ENCODE peak calls at places on chromosomes 7 and 10, in four cellular contexts. M is WTC11, A is K562, X is HepG2. N is an unnamed sample.
A peak's percentile ranks its signal among the peaks of the same experiment; 100 is the strongest.

GRCh38 chr10:16193241-16193640 is 243.6 kb upstream of the PTER start:
- DNase-seq in A (no peak), M (no peak), X (no peak), N (no peak)

GRCh38 chr10:30495687-30496086 is 61.7 kb downstream of the MAP3K8 start:
- DNase-seq in X (no peak), A (no peak), M (no peak), N (no peak)

GRCh38 chr10:23826399-23826798 is 382.5 kb upstream of the KIAA1217 start:
- DNase-seq in X (peak; percentile 13), M (peak; percentile 58), A (no peak), N (peak; percentile 45)

GRCh38 chr10:58010076-58010475 is 257.6 kb downstream of the IPMK start:
- DNase-seq in A (no peak), X (no peak), M (no peak), N (no peak)

GRCh38 chr10:93422121-93422520 is 60.0 kb downstream of the MYOF start:
- DNase-seq in A (no peak), X (no peak), M (no peak), N (no peak)

GRCh38 chr7:46583606-46584005 is 662.5 kb upstream of the IGFBP3 start:
- DNase-seq in M (no peak), X (no peak), A (no peak), N (no peak)

GRCh38 chr10:97714401-97715258 is 1.1 kb downstream of the MARVELD1 start:
- DNase-seq in X (no peak), M (peak; percentile 75), A (peak; percentile 29), N (peak; percentile 69)

GRCh38 chr10:52318822-52319464 is 4.9 kb downstream of the DKK1 start:
- DNase-seq in M (no peak), X (peak; percentile 69), A (no peak), N (no peak)

GRCh38 chr10:129047585-129047984 is 419.5 kb upstream of the MGMT start:
- DNase-seq in M (no peak), A (no peak), X (no peak), N (no peak)

GRCh38 chr10:67665491-67665890 is 30.5 kb downstream of the CTNNA3 start:
- DNase-seq in X (peak; percentile 9), M (no peak), A (no peak), N (peak; percentile 16)

GRCh38 chr7:117279203-117279602 is 43.7 kb downstream of the WNT2 start:
- DNase-seq in A (peak; percentile 53), X (no peak), M (no peak), N (no peak)

GRCh38 chr10:14146005-14146404 is 184.7 kb downstream of the FRMD4A start:
- DNase-seq in A (no peak), M (no peak), X (no peak), N (no peak)

GRCh38 chr7:109836016-109836415 is 1254.9 kb upstream of the LRRN3 start:
- DNase-seq in X (no peak), M (no peak), A (no peak), N (no peak)

GRCh38 chr10:70743879-70744278 is 41.3 kb downstream of the TBATA start:
- DNase-seq in X (no peak), M (no peak), A (peak; percentile 58), N (no peak)

GRCh38 chr7:24992314-24992713 is 12.3 kb upstream of the OSBPL3 start:
- DNase-seq in X (no peak), A (no peak), M (no peak), N (no peak)

GRCh38 chr10:34808789-34809745 is 6.0 kb downstream of the PARD3 start:
- DNase-seq in X (no peak), M (peak; percentile 55), A (no peak), N (no peak)

GRCh38 chr10:4434536-4435071 is 391.4 kb upstream of the AKR1E2 start:
- DNase-seq in X (no peak), M (no peak), A (no peak), N (no peak)

GRCh38 chr7:81949306-81949705 is 179.5 kb upstream of the HGF start:
- DNase-seq in X (no peak), A (no peak), M (no peak), N (no peak)

GRCh38 chr10:77548671-77549070 is 88.9 kb downstream of the KCNMA1 start:
- DNase-seq in X (no peak), A (no peak), M (no peak), N (no peak)

GRCh38 chr7:118185163-118185860 is 1.3 kb downstream of the LSM8 start:
- DNase-seq in X (no peak), M (no peak), A (no peak), N (no peak)

GRCh38 chr10:6058677-6059475 is 3.3 kb downstream of the IL2RA start:
- DNase-seq in X (no peak), A (no peak), M (no peak), N (no peak)

GRCh38 chr7:6630007-6630849 is 6.9 kb upstream of the ZNF316 start:
- DNase-seq in M (no peak), X (no peak), A (no peak), N (no peak)

GRCh38 chr7:141076377-141076776 is 2.5 kb downstream of the TMEM178B start:
- DNase-seq in M (peak; percentile 36), A (no peak), X (no peak), N (peak; percentile 43)

GRCh38 chr10:58157076-58157766 is 110.5 kb downstream of the IPMK start:
- DNase-seq in M (no peak), X (no peak), A (no peak), N (no peak)

GRCh38 chr7:46534593-46535271 is 613.7 kb upstream of the IGFBP3 start:
- DNase-seq in X (no peak), A (no peak), M (peak; percentile 20), N (no peak)

GRCh38 chr7:157012113-157012547 is 1.7 kb upstream of the MNX1 start:
- DNase-seq in M (no peak), X (no peak), A (no peak), N (no peak)

GRCh38 chr10:60664859-60665258 is 113.4 kb upstream of the CDK1 start:
- DNase-seq in X (no peak), A (no peak), M (no peak), N (no peak)

GRCh38 chr7:27921081-27921836 is 181.3 kb downstream of the TAX1BP1 start:
- DNase-seq in X (peak; percentile 70), M (no peak), A (peak; percentile 23), N (peak; percentile 81)

GRCh38 chr7:909358-910329 is 33.3 kb downstream of the GET4 start:
- DNase-seq in A (no peak), X (no peak), M (no peak), N (peak; percentile 27)

GRCh38 chr10:98858525-98858924 is 377.1 kb downstream of the HPSE2 start:
- DNase-seq in M (peak; percentile 13), X (peak; percentile 3), A (peak; percentile 9), N (peak; percentile 16)

GRCh38 chr7:123580406-123581161 is 21.0 kb upstream of the ASB15 start:
- DNase-seq in A (peak; percentile 43), M (no peak), X (peak; percentile 46), N (peak; percentile 53)

GRCh38 chr7:92228742-92229141 is 17.0 kb downstream of the KRIT1 start:
- DNase-seq in X (no peak), M (no peak), A (no peak), N (no peak)

GRCh38 chr7:1741246-1741645 is 71.2 kb downstream of the ELFN1 start:
- DNase-seq in M (no peak), X (no peak), A (no peak), N (no peak)

GRCh38 chr7:48188776-48189520 is 17.7 kb downstream of the ABCA13 start:
- DNase-seq in M (no peak), X (no peak), A (no peak), N (no peak)

GRCh38 chr10:110872145-110872983 is 636 bp downstream of the PDCD4 start:
- DNase-seq in X (peak; percentile 69), M (peak; percentile 83), A (peak; percentile 50), N (peak; percentile 61)
- TF ChIP-seq ELF4 in X (peak; percentile 47), M (no peak), A (no peak), N (no peak)

DNA sequence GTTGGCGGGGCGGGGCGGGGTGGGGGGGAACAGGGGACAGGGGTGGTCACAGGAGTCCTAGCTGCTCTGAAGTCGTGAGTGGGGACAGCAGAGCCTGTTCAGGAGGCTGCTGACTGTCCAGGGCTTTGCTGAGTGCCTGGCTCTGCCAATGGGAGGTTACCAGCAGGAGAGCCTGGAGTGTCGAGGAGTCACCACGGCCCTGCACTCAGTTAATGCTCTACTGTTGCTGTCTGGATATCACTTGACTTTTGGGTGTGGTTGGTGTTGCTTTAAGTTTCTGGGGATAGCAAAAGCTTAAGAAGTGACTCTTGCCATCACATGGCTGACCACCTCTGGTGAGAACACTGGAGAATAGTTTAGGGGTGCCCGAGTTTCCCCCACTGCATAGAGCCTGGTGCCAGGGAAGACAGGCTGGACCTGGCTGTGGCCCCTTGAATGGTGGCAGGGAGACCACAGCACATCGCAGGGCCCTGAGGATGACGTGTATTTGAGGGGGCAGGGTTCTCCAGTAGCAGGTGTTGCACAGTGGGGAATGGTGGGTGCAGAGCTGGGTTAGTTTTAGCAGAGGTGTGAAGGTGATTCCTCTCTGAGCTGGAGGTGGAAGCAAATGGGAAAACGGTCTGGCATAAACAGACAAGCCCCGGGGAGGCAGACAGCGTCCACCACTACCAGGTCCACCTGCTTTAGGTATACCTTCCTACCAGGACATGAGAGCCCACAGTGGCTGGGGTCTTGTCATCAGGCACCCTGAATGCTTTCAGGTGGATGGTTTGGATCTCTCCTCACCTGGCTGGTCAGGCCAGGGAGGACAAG is 54.2 kb upstream of the CAMK2B start:
- DNase-seq in M (no peak), A (no peak), X (no peak), N (no peak)
- TF ChIP-seq ELF4 in M (no peak), A (no peak), X (no peak), N (no peak)

GRCh38 chr10:50291261-50291850 is 40.0 kb upstream of the ASAH2 start:
- DNase-seq in M (no peak), X (no peak), A (peak; percentile 64), N (no peak)
- TF ChIP-seq ELF4 in M (no peak), X (no peak), A (no peak), N (no peak)

DNA sequence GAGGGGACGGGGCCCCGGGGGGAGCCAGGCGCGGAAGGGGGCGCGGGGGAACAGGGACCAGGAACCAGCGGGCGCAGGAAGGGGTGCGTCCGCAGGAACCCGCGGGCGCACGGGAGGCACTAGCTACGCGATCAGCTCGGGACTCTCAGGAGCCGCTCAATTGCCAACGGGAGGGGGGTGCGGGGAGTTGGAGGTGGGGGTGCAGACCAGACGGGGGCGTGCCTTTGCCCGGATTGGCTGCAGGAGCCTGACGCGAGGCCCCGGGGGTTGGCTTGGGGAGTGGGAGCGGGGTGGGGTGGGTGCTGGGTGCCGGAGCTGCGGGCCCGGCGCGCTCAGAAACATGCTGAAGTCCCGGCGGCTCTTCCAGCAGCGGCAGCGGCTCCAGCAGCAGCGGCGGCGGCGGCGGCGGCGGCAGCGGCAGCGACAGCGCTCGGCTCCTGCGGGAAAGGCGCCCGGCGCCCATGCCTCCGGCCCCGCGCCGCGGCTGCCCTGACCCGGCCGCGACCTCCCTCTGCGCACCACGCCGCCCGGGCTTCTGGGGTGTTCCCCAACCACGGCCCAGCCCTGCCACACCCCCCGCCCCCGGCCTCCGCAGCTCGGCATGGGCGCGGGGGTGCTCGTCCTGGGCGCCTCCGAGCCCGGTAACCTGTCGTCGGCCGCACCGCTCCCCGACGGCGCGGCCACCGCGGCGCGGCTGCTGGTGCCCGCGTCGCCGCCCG is at the start of gene ADRB1:
- DNase-seq in X (peak; percentile 28), M (peak; percentile 80), A (peak; percentile 15), N (peak; percentile 78)
- TF ChIP-seq ELF4 in X (no peak), M (no peak), A (no peak), N (no peak)

GRCh38 chr7:121304259-121304658 is 24.5 kb upstream of the WNT16 start:
- DNase-seq in A (no peak), M (no peak), X (no peak), N (no peak)

GRCh38 chr7:121301441-121302213 is 27.2 kb upstream of the WNT16 start:
- DNase-seq in X (no peak), M (no peak), A (no peak), N (no peak)

GRCh38 chr7:121303422-121304171 is 25.2 kb upstream of the WNT16 start:
- DNase-seq in X (no peak), A (no peak), M (peak; percentile 21), N (no peak)

GRCh38 chr7:121300685-121301084 is 28.1 kb upstream of the WNT16 start:
- DNase-seq in X (no peak), A (no peak), M (no peak), N (no peak)

GRCh38 chr7:121302214-121302745 is 26.5 kb upstream of the WNT16 start:
- DNase-seq in X (no peak), M (no peak), A (no peak), N (no peak)
- TF ChIP-seq ELF4 in X (no peak), M (no peak), A (no peak), N (no peak)